ENCODE peak calls at places on chromosome 1, in five cellular contexts. G, M, O, W and H are unnamed samples.

GRCh38 chr1:94894630-94895029 is 32.3 kb downstream of the CNN3 start:
- DNase-seq in G (no peak), M (no peak), O (no peak), W (no peak), H (no peak)

GRCh38 chr1:30770150-30770549 is 12.6 kb upstream of the LAPTM5 start:
- DNase-seq in G (no peak), M (no peak), O (no peak), W (no peak), H (no peak)

GRCh38 chr1:22500058-22500457 is 48.4 kb downstream of the ZBTB40 start:
- DNase-seq in G (no peak), M (no peak), O (no peak), W (no peak), H (no peak)

GRCh38 chr1:7669559-7670208 is 101.4 kb upstream of the VAMP3 start:
- DNase-seq in G (peak; percentile 82), M (peak; percentile 23), O (peak; percentile 39), W (peak; percentile 77), H (peak; percentile 86)

GRCh38 chr1:6358144-6358624 is 35.4 kb downstream of the ACOT7 start:
- DNase-seq in G (no peak), M (peak; percentile 82), O (no peak), W (no peak), H (no peak)

GRCh38 chr1:79460773-79461436 is 454.4 kb upstream of the ADGRL4 start:
- DNase-seq in G (no peak), M (no peak), O (no peak), W (no peak), H (no peak)

GRCh38 chr1:247551716-247552115 is 2.8 kb downstream of the GCSAML start:
- DNase-seq in G (no peak), M (peak; percentile 22), O (no peak), W (no peak), H (no peak)

GRCh38 chr1:238767321-238767720 is 619.0 kb upstream of the CHRM3 start:
- DNase-seq in G (no peak), M (no peak), O (no peak), W (no peak), H (no peak)

GRCh38 chr1:63794354-63794753 is 20.5 kb downstream of the ROR1 start:
- DNase-seq in G (peak; percentile 53), M (no peak), O (no peak), W (no peak), H (no peak)

GRCh38 chr1:19395678-19396192 is 83.6 kb downstream of the SLC66A1 start:
- DNase-seq in G (peak; percentile 60), M (no peak), O (no peak), W (no peak), H (no peak)

GRCh38 chr1:179083031-179083345 is 1.1 kb downstream of the TOR3A start:
- DNase-seq in G (peak; percentile 73), M (peak; percentile 39), O (no peak), W (no peak), H (no peak)